ENCODE peak calls at places on chromosomes 6 and 20, in eight cellular contexts. J is A549; X is uterus; Y is activated CD8-positive, alpha-beta T cell treated with anti-CD3 and anti-CD28 coated beads for 36 hours; Q is HFFc6; R is A172; E is small intestine; U is kidney epithelial cell. F is an unnamed sample.

GRCh38 chr6:136552054-136552453 is 1.8 kb upstream of the MAP7 start:
- DNase-seq in J (no peak), X (no peak), Y (no peak), Q (no peak), R (no peak), E (peak; percentile 27), U (no peak), F (no peak)

GRCh38 chr6:39684790-39685485 is 40.3 kb downstream of the KIF6 start:
- DNase-seq in J (peak; percentile 3), X (no peak), Y (no peak), Q (no peak), R (no peak), E (no peak), U (no peak), F (no peak)

GRCh38 chr6:12275084-12275483 is 15.1 kb upstream of the EDN1 start:
- DNase-seq in J (peak; percentile 53), X (no peak), Y (no peak), Q (peak; percentile 53), R (peak; percentile 47), E (no peak), U (no peak), F (no peak)

GRCh38 chr6:160348209-160348551 is at the start of gene SLC22A3:
- DNase-seq in J (peak; percentile 42), X (no peak), Y (no peak), Q (no peak), R (no peak), E (no peak), U (no peak), F (no peak)

GRCh38 chr20:62598761-62599194 is 43.5 kb upstream of the SLCO4A1 start:
- DNase-seq in J (peak; percentile 81), X (no peak), Y (no peak), Q (no peak), R (peak; percentile 93), E (peak; percentile 46), U (no peak), F (peak; percentile 18)

GRCh38 chr6:139790527-139790926 is 416.1 kb upstream of the CITED2 start:
- DNase-seq in J (no peak), X (no peak), Y (no peak), Q (no peak), R (no peak), E (no peak), U (no peak), F (no peak)

GRCh38 chr6:21595265-21595950 is 1.9 kb downstream of the SOX4 start:
- DNase-seq in J (peak; percentile 42), X (peak; percentile 56), Y (peak; percentile 31), Q (no peak), R (no peak), E (peak; percentile 41), U (no peak), F (peak; percentile 20)

GRCh38 chr6:33672808-33673207 is 38.7 kb downstream of the UQCC2 start:
- DNase-seq in J (peak; percentile 85), X (no peak), Y (no peak), Q (peak; percentile 95), R (peak; percentile 97), E (peak; percentile 11), U (peak; percentile 94), F (no peak)

GRCh38 chr20:39214778-39215177 is 252.6 kb downstream of the DHX35 start:
- DNase-seq in J (no peak), X (no peak), Y (no peak), Q (no peak), R (no peak), E (no peak), U (no peak), F (no peak)

F was measured in NCI-H345.